ENCODE peak calls at places on chromosomes 12 and 14, in five cellular contexts. One of them, this sample, is unnamed.

GRCh38 chr12:107319536-107320030 is 226.2 kb upstream of the CRY1 start:
- DNase-seq in activated CD4-positive, alpha-beta T cell treated with anti-CD3 and anti-CD28 coated beads, Interleukin-2, amount 50 U/mL, for 1 hour: peak; percentile 19
- DNase-seq in activated naive CD8-positive, alpha-beta T cell treated with anti-CD3 and anti-CD28 coated beads, Interleukin-2, amount 50 U/mL, for 24 hours: peak; percentile 22
- DNase-seq in AG09319: no peak
- DNase-seq in fibroblast of lung: peak; percentile 34
- DNase-seq in this sample: no peak

GRCh38 chr14:32594766-32595165 is 265.7 kb downstream of the AKAP6 start:
- DNase-seq in activated CD4-positive, alpha-beta T cell treated with anti-CD3 and anti-CD28 coated beads, Interleukin-2, amount 50 U/mL, for 1 hour: no peak
- DNase-seq in activated naive CD8-positive, alpha-beta T cell treated with anti-CD3 and anti-CD28 coated beads, Interleukin-2, amount 50 U/mL, for 24 hours: no peak
- DNase-seq in AG09319: peak; percentile 52
- DNase-seq in fibroblast of lung: peak; percentile 79
- DNase-seq in this sample: peak; percentile 60

GRCh38 chr12:104957388-104958008 is 592 bp downstream of the SLC41A2 start:
- DNase-seq in activated CD4-positive, alpha-beta T cell treated with anti-CD3 and anti-CD28 coated beads, Interleukin-2, amount 50 U/mL, for 1 hour: peak; percentile 37
- DNase-seq in activated naive CD8-positive, alpha-beta T cell treated with anti-CD3 and anti-CD28 coated beads, Interleukin-2, amount 50 U/mL, for 24 hours: peak; percentile 30
- DNase-seq in AG09319: no peak
- DNase-seq in fibroblast of lung: no peak
- DNase-seq in this sample: peak; percentile 18

GRCh38 chr12:121974026-121974985 is 47.4 kb upstream of the BCL7A start:
- DNase-seq in activated CD4-positive, alpha-beta T cell treated with anti-CD3 and anti-CD28 coated beads, Interleukin-2, amount 50 U/mL, for 1 hour: no peak
- DNase-seq in activated naive CD8-positive, alpha-beta T cell treated with anti-CD3 and anti-CD28 coated beads, Interleukin-2, amount 50 U/mL, for 24 hours: no peak
- DNase-seq in AG09319: no peak
- DNase-seq in fibroblast of lung: no peak
- DNase-seq in this sample: no peak

GRCh38 chr14:60349663-60350365 is 100.8 kb downstream of the PPM1A start:
- DNase-seq in activated CD4-positive, alpha-beta T cell treated with anti-CD3 and anti-CD28 coated beads, Interleukin-2, amount 50 U/mL, for 1 hour: no peak
- DNase-seq in activated naive CD8-positive, alpha-beta T cell treated with anti-CD3 and anti-CD28 coated beads, Interleukin-2, amount 50 U/mL, for 24 hours: peak; percentile 17
- DNase-seq in AG09319: peak; percentile 29
- DNase-seq in fibroblast of lung: peak; percentile 34
- DNase-seq in this sample: peak; percentile 47

GRCh38 chr14:80629606-80630005 is 311.9 kb downstream of the CEP128 start:
- DNase-seq in activated CD4-positive, alpha-beta T cell treated with anti-CD3 and anti-CD28 coated beads, Interleukin-2, amount 50 U/mL, for 1 hour: no peak
- DNase-seq in activated naive CD8-positive, alpha-beta T cell treated with anti-CD3 and anti-CD28 coated beads, Interleukin-2, amount 50 U/mL, for 24 hours: no peak
- DNase-seq in AG09319: no peak
- DNase-seq in fibroblast of lung: peak; percentile 36
- DNase-seq in this sample: no peak

GRCh38 chr12:69655616-69656336 is 43.3 kb downstream of the BEST3 start:
- DNase-seq in activated CD4-positive, alpha-beta T cell treated with anti-CD3 and anti-CD28 coated beads, Interleukin-2, amount 50 U/mL, for 1 hour: no peak
- DNase-seq in activated naive CD8-positive, alpha-beta T cell treated with anti-CD3 and anti-CD28 coated beads, Interleukin-2, amount 50 U/mL, for 24 hours: no peak
- DNase-seq in AG09319: peak; percentile 16
- DNase-seq in fibroblast of lung: peak; percentile 95
- DNase-seq in this sample: peak; percentile 81

GRCh38 chr14:106187176-106187670 is 660.8 kb downstream of the TMEM121 start:
- DNase-seq in activated CD4-positive, alpha-beta T cell treated with anti-CD3 and anti-CD28 coated beads, Interleukin-2, amount 50 U/mL, for 1 hour: no peak
- DNase-seq in activated naive CD8-positive, alpha-beta T cell treated with anti-CD3 and anti-CD28 coated beads, Interleukin-2, amount 50 U/mL, for 24 hours: no peak
- DNase-seq in AG09319: no peak
- DNase-seq in fibroblast of lung: no peak
- DNase-seq in this sample: no peak

GRCh38 chr14:37526992-37527391 is 68.1 kb downstream of the FOXA1 start:
- DNase-seq in activated CD4-positive, alpha-beta T cell treated with anti-CD3 and anti-CD28 coated beads, Interleukin-2, amount 50 U/mL, for 1 hour: no peak
- DNase-seq in activated naive CD8-positive, alpha-beta T cell treated with anti-CD3 and anti-CD28 coated beads, Interleukin-2, amount 50 U/mL, for 24 hours: no peak
- DNase-seq in AG09319: no peak
- DNase-seq in fibroblast of lung: no peak
- DNase-seq in this sample: no peak

GRCh38 chr12:132588821-132589669 is 21.3 kb downstream of the LRCOL1 start:
- DNase-seq in activated CD4-positive, alpha-beta T cell treated with anti-CD3 and anti-CD28 coated beads, Interleukin-2, amount 50 U/mL, for 1 hour: no peak
- DNase-seq in activated naive CD8-positive, alpha-beta T cell treated with anti-CD3 and anti-CD28 coated beads, Interleukin-2, amount 50 U/mL, for 24 hours: no peak
- DNase-seq in AG09319: no peak
- DNase-seq in fibroblast of lung: no peak
- DNase-seq in this sample: peak; percentile 30

GRCh38 chr12:68896881-68897540 is 36.0 kb downstream of the CPM start:
- DNase-seq in activated CD4-positive, alpha-beta T cell treated with anti-CD3 and anti-CD28 coated beads, Interleukin-2, amount 50 U/mL, for 1 hour: no peak
- DNase-seq in activated naive CD8-positive, alpha-beta T cell treated with anti-CD3 and anti-CD28 coated beads, Interleukin-2, amount 50 U/mL, for 24 hours: no peak
- DNase-seq in AG09319: no peak
- DNase-seq in fibroblast of lung: peak; percentile 56
- DNase-seq in this sample: no peak

GRCh38 chr14:57293851-57294837 is 25.4 kb downstream of the AP5M1 start:
- DNase-seq in activated CD4-positive, alpha-beta T cell treated with anti-CD3 and anti-CD28 coated beads, Interleukin-2, amount 50 U/mL, for 1 hour: no peak
- DNase-seq in activated naive CD8-positive, alpha-beta T cell treated with anti-CD3 and anti-CD28 coated beads, Interleukin-2, amount 50 U/mL, for 24 hours: no peak
- DNase-seq in AG09319: no peak
- DNase-seq in fibroblast of lung: peak; percentile 20
- DNase-seq in this sample: peak; percentile 16

GRCh38 chr14:89586258-89587127 is 169.5 kb upstream of the FOXN3 start:
- DNase-seq in activated CD4-positive, alpha-beta T cell treated with anti-CD3 and anti-CD28 coated beads, Interleukin-2, amount 50 U/mL, for 1 hour: no peak
- DNase-seq in activated naive CD8-positive, alpha-beta T cell treated with anti-CD3 and anti-CD28 coated beads, Interleukin-2, amount 50 U/mL, for 24 hours: no peak
- DNase-seq in AG09319: no peak
- DNase-seq in fibroblast of lung: no peak
- DNase-seq in this sample: no peak

GRCh38 chr14:51139221-51139681 is 44.3 kb upstream of the TRIM9 start:
- DNase-seq in activated CD4-positive, alpha-beta T cell treated with anti-CD3 and anti-CD28 coated beads, Interleukin-2, amount 50 U/mL, for 1 hour: no peak
- DNase-seq in activated naive CD8-positive, alpha-beta T cell treated with anti-CD3 and anti-CD28 coated beads, Interleukin-2, amount 50 U/mL, for 24 hours: no peak
- DNase-seq in AG09319: no peak
- DNase-seq in fibroblast of lung: no peak
- DNase-seq in this sample: no peak

GRCh38 chr12:7113389-7113871 is 4.4 kb upstream of the C1RL start:
- DNase-seq in activated CD4-positive, alpha-beta T cell treated with anti-CD3 and anti-CD28 coated beads, Interleukin-2, amount 50 U/mL, for 1 hour: peak; percentile 16
- DNase-seq in activated naive CD8-positive, alpha-beta T cell treated with anti-CD3 and anti-CD28 coated beads, Interleukin-2, amount 50 U/mL, for 24 hours: peak; percentile 34
- DNase-seq in AG09319: no peak
- DNase-seq in fibroblast of lung: no peak
- DNase-seq in this sample: peak; percentile 48

GRCh38 chr12:124524231-124524925 is 43.0 kb downstream of the NCOR2 start:
- DNase-seq in activated CD4-positive, alpha-beta T cell treated with anti-CD3 and anti-CD28 coated beads, Interleukin-2, amount 50 U/mL, for 1 hour: no peak
- DNase-seq in activated naive CD8-positive, alpha-beta T cell treated with anti-CD3 and anti-CD28 coated beads, Interleukin-2, amount 50 U/mL, for 24 hours: no peak
- DNase-seq in AG09319: peak; percentile 73
- DNase-seq in fibroblast of lung: peak; percentile 90
- DNase-seq in this sample: peak; percentile 94

GRCh38 chr12:92649511-92650227 is 53.1 kb upstream of the PLEKHG7 start:
- DNase-seq in activated CD4-positive, alpha-beta T cell treated with anti-CD3 and anti-CD28 coated beads, Interleukin-2, amount 50 U/mL, for 1 hour: peak; percentile 50
- DNase-seq in activated naive CD8-positive, alpha-beta T cell treated with anti-CD3 and anti-CD28 coated beads, Interleukin-2, amount 50 U/mL, for 24 hours: peak; percentile 44
- DNase-seq in AG09319: peak; percentile 73
- DNase-seq in fibroblast of lung: peak; percentile 84
- DNase-seq in this sample: peak; percentile 86

GRCh38 chr12:14774074-14774943 is 29.0 kb downstream of the WBP11 start:
- DNase-seq in activated CD4-positive, alpha-beta T cell treated with anti-CD3 and anti-CD28 coated beads, Interleukin-2, amount 50 U/mL, for 1 hour: peak; percentile 87
- DNase-seq in activated naive CD8-positive, alpha-beta T cell treated with anti-CD3 and anti-CD28 coated beads, Interleukin-2, amount 50 U/mL, for 24 hours: peak; percentile 85
- DNase-seq in AG09319: peak; percentile 90
- DNase-seq in fibroblast of lung: peak; percentile 95
- DNase-seq in this sample: peak; percentile 97

GRCh38 chr14:44162197-44162596 is 344.9 kb downstream of the FSCB start:
- DNase-seq in activated CD4-positive, alpha-beta T cell treated with anti-CD3 and anti-CD28 coated beads, Interleukin-2, amount 50 U/mL, for 1 hour: no peak
- DNase-seq in activated naive CD8-positive, alpha-beta T cell treated with anti-CD3 and anti-CD28 coated beads, Interleukin-2, amount 50 U/mL, for 24 hours: no peak
- DNase-seq in AG09319: no peak
- DNase-seq in fibroblast of lung: no peak
- DNase-seq in this sample: peak; percentile 28

GRCh38 chr12:97837401-97837800 is 374.8 kb downstream of the RMST start:
- DNase-seq in activated CD4-positive, alpha-beta T cell treated with anti-CD3 and anti-CD28 coated beads, Interleukin-2, amount 50 U/mL, for 1 hour: no peak
- DNase-seq in activated naive CD8-positive, alpha-beta T cell treated with anti-CD3 and anti-CD28 coated beads, Interleukin-2, amount 50 U/mL, for 24 hours: no peak
- DNase-seq in AG09319: no peak
- DNase-seq in fibroblast of lung: peak; percentile 67
- DNase-seq in this sample: peak; percentile 10

GRCh38 chr12:105166736-105167135 is 59.2 kb downstream of the WASHC4 start:
- DNase-seq in activated CD4-positive, alpha-beta T cell treated with anti-CD3 and anti-CD28 coated beads, Interleukin-2, amount 50 U/mL, for 1 hour: no peak
- DNase-seq in activated naive CD8-positive, alpha-beta T cell treated with anti-CD3 and anti-CD28 coated beads, Interleukin-2, amount 50 U/mL, for 24 hours: no peak
- DNase-seq in AG09319: peak; percentile 2
- DNase-seq in fibroblast of lung: no peak
- DNase-seq in this sample: peak; percentile 18

GRCh38 chr14:104895786-104896642 is 28.7 kb upstream of the PLD4 start:
- DNase-seq in activated CD4-positive, alpha-beta T cell treated with anti-CD3 and anti-CD28 coated beads, Interleukin-2, amount 50 U/mL, for 1 hour: no peak
- DNase-seq in activated naive CD8-positive, alpha-beta T cell treated with anti-CD3 and anti-CD28 coated beads, Interleukin-2, amount 50 U/mL, for 24 hours: no peak
- DNase-seq in AG09319: no peak
- DNase-seq in fibroblast of lung: no peak
- DNase-seq in this sample: no peak

GRCh38 chr14:63564318-63564717 is 21.1 kb upstream of the PPP2R5E start:
- DNase-seq in activated CD4-positive, alpha-beta T cell treated with anti-CD3 and anti-CD28 coated beads, Interleukin-2, amount 50 U/mL, for 1 hour: no peak
- DNase-seq in activated naive CD8-positive, alpha-beta T cell treated with anti-CD3 and anti-CD28 coated beads, Interleukin-2, amount 50 U/mL, for 24 hours: no peak
- DNase-seq in AG09319: no peak
- DNase-seq in fibroblast of lung: peak; percentile 25
- DNase-seq in this sample: peak; percentile 32

GRCh38 chr12:26396402-26396801 is 201.0 kb downstream of the SSPN start:
- DNase-seq in activated CD4-positive, alpha-beta T cell treated with anti-CD3 and anti-CD28 coated beads, Interleukin-2, amount 50 U/mL, for 1 hour: no peak
- DNase-seq in activated naive CD8-positive, alpha-beta T cell treated with anti-CD3 and anti-CD28 coated beads, Interleukin-2, amount 50 U/mL, for 24 hours: no peak
- DNase-seq in AG09319: no peak
- DNase-seq in fibroblast of lung: no peak
- DNase-seq in this sample: no peak

GRCh38 chr12:130280226-130280625 is 57.5 kb upstream of the PIWIL1 start:
- DNase-seq in activated CD4-positive, alpha-beta T cell treated with anti-CD3 and anti-CD28 coated beads, Interleukin-2, amount 50 U/mL, for 1 hour: no peak
- DNase-seq in activated naive CD8-positive, alpha-beta T cell treated with anti-CD3 and anti-CD28 coated beads, Interleukin-2, amount 50 U/mL, for 24 hours: no peak
- DNase-seq in AG09319: no peak
- DNase-seq in fibroblast of lung: no peak
- DNase-seq in this sample: no peak

GRCh38 chr12:81263072-81263471 is 185.2 kb downstream of the ACSS3 start:
- DNase-seq in activated CD4-positive, alpha-beta T cell treated with anti-CD3 and anti-CD28 coated beads, Interleukin-2, amount 50 U/mL, for 1 hour: no peak
- DNase-seq in activated naive CD8-positive, alpha-beta T cell treated with anti-CD3 and anti-CD28 coated beads, Interleukin-2, amount 50 U/mL, for 24 hours: no peak
- DNase-seq in AG09319: no peak
- DNase-seq in fibroblast of lung: no peak
- DNase-seq in this sample: no peak

GRCh38 chr14:50560929-50561280 is 960 bp downstream of the ATL1 start:
- DNase-seq in activated CD4-positive, alpha-beta T cell treated with anti-CD3 and anti-CD28 coated beads, Interleukin-2, amount 50 U/mL, for 1 hour: peak; percentile 23
- DNase-seq in activated naive CD8-positive, alpha-beta T cell treated with anti-CD3 and anti-CD28 coated beads, Interleukin-2, amount 50 U/mL, for 24 hours: peak; percentile 61
- DNase-seq in AG09319: no peak
- DNase-seq in fibroblast of lung: peak; percentile 76
- DNase-seq in this sample: peak; percentile 71

GRCh38 chr12:958449-959123 is 9.1 kb upstream of the RAD52 start:
- DNase-seq in activated CD4-positive, alpha-beta T cell treated with anti-CD3 and anti-CD28 coated beads, Interleukin-2, amount 50 U/mL, for 1 hour: no peak
- DNase-seq in activated naive CD8-positive, alpha-beta T cell treated with anti-CD3 and anti-CD28 coated beads, Interleukin-2, amount 50 U/mL, for 24 hours: no peak
- DNase-seq in AG09319: no peak
- DNase-seq in fibroblast of lung: peak; percentile 31
- DNase-seq in this sample: no peak